ENCODE peak calls at places on chromosomes 1 and 21, in ten cellular contexts. M, I, S, L, E, J, B, F, K and Y are unnamed samples.

GRCh38 chr21:15224346-15225086 is 159.7 kb upstream of the NRIP1 start:
- DNase-seq in M (no peak), I (no peak), S (peak; percentile 72), L (peak; percentile 0), E (peak; percentile 90), J (no peak), B (no peak), F (peak; percentile 86), K (no peak), Y (peak; percentile 100)

GRCh38 chr1:92817986-92818764 is 13.7 kb upstream of the RPL5 start:
- DNase-seq in M (no peak), I (no peak), S (peak; percentile 84), L (no peak), E (no peak), J (no peak), B (peak; percentile 46), F (no peak), K (no peak), Y (peak; percentile 46)

GRCh38 chr21:33539612-33540011 is 2.3 kb downstream of the GART start:
- DNase-seq in M (no peak), I (no peak), S (peak; percentile 91), L (no peak), E (no peak), J (no peak), B (no peak), F (peak; percentile 67), K (no peak), Y (no peak)

GRCh38 chr1:92184632-92185031 is 33.1 kb upstream of the C1orf146 start:
- DNase-seq in M (peak; percentile 11), I (no peak), S (no peak), L (peak; percentile 31), E (peak; percentile 45), J (no peak), B (no peak), F (peak; percentile 89), K (no peak), Y (peak; percentile 82)

GRCh38 chr21:32929633-32930038 is 96.1 kb upstream of the OLIG2 start:
- DNase-seq in M (no peak), I (no peak), S (no peak), L (no peak), E (no peak), J (no peak), B (no peak), F (no peak), K (no peak), Y (no peak)

GRCh38 chr21:33844104-33844889 is 71.3 kb downstream of the ATP5PO start:
- DNase-seq in M (peak; percentile 62), I (no peak), S (no peak), L (no peak), E (no peak), J (no peak), B (no peak), F (no peak), K (no peak), Y (no peak)

GRCh38 chr1:20370628-20371200 is 80.0 kb downstream of the VWA5B1 start:
- DNase-seq in M (peak; percentile 32), I (no peak), S (peak; percentile 29), L (no peak), E (no peak), J (no peak), B (no peak), F (no peak), K (no peak), Y (no peak)

GRCh38 chr1:200741808-200742207 is 3.1 kb downstream of the CAMSAP2 start:
- DNase-seq in M (no peak), I (no peak), S (peak; percentile 43), L (no peak), E (no peak), J (no peak), B (no peak), F (no peak), K (no peak), Y (peak; percentile 25)

GRCh38 chr1:26015358-26015757 is 6.2 kb upstream of the EXTL1 start:
- DNase-seq in M (no peak), I (peak; percentile 72), S (peak; percentile 46), L (no peak), E (no peak), J (no peak), B (peak; percentile 93), F (peak; percentile 56), K (no peak), Y (peak; percentile 51)

GRCh38 chr1:234721476-234722266 is 111.7 kb upstream of the IRF2BP2 start:
- DNase-seq in M (peak; percentile 74), I (peak; percentile 73), S (no peak), L (no peak), E (no peak), J (peak; percentile 71), B (peak; percentile 58), F (peak; percentile 98), K (no peak), Y (peak; percentile 50)
- H3K4me3 ChIP-seq in M (no peak overlapping the region), I (no peak overlapping the region), S (peak overlapping the region; percentile 23), L (no peak overlapping the region), E (no peak overlapping the region), J (no peak overlapping the region), B (no peak overlapping the region), F (no peak overlapping the region), K (no peak overlapping the region), Y (no peak overlapping the region)

GRCh38 chr1:15701784-15702183 is 17.7 kb downstream of the PLEKHM2 start:
- DNase-seq in M (no peak), I (no peak), S (peak; percentile 51), L (no peak), E (no peak), J (no peak), B (no peak), F (no peak), K (no peak), Y (no peak)

GRCh38 chr1:15700510-15700909 is 16.4 kb downstream of the PLEKHM2 start:
- DNase-seq in M (no peak), I (no peak), S (peak; percentile 30), L (no peak), E (no peak), J (no peak), B (no peak), F (peak; percentile 34), K (no peak), Y (no peak)

GRCh38 chr1:15693371-15693770 is 9.3 kb downstream of the PLEKHM2 start:
- DNase-seq in M (no peak), I (no peak), S (no peak), L (no peak), E (no peak), J (no peak), B (no peak), F (no peak), K (no peak), Y (no peak)

GRCh38 chr1:15698201-15698600 is 14.1 kb downstream of the PLEKHM2 start:
- DNase-seq in M (no peak), I (no peak), S (no peak), L (no peak), E (no peak), J (no peak), B (no peak), F (no peak), K (no peak), Y (no peak)

DNA sequence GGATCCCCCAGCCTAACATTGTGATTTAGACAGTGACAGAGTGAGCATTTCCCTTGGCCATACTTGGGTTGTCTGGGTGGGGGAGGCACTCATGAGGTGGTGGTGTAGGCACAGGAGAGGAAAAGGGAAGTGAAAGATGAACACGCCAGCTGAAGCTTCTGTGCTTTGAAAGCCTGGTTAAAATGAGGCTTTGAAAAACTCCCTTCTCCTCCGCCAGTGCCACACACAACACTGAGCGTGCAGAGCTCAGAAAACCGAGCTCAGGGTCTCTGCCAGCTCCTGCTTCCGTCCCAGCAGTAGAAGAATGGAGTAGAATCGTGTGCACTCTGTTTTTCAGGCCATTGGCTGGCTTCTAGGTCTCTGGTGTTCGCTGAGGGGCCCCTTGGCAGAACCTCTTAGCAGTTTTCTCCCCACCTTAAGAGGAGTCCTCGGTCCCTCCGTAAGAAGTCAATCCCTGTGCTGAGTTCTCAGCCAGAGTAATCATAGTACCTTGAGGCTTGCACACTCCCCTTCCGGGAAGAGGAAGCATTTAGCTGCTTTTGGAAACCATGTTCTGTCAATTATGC is 12.9 kb downstream of the PLEKHM2 start:
- DNase-seq in M (no peak), I (peak; percentile 69), S (peak; percentile 70), L (no peak), E (no peak), J (no peak), B (peak; percentile 91), F (no peak), K (no peak), Y (no peak)
- H3K4me3 ChIP-seq in M (no peak overlapping the region), I (no peak overlapping the region), S (no peak overlapping the region), L (no peak overlapping the region), E (no peak overlapping the region), J (no peak overlapping the region), B (peak overlapping the region; percentile 51), F (no peak overlapping the region), K (peak overlapping the region; percentile 61), Y (no peak overlapping the region)

GRCh38 chr21:29477347-29477746 is 178.6 kb downstream of the BACH1 start:
- DNase-seq in M (no peak), I (no peak), S (no peak), L (no peak), E (no peak), J (no peak), B (no peak), F (no peak), K (no peak), Y (no peak)

GRCh38 chr21:29470397-29470796 is 171.7 kb downstream of the BACH1 start:
- DNase-seq in M (no peak), I (no peak), S (no peak), L (no peak), E (no peak), J (no peak), B (no peak), F (peak; percentile 15), K (no peak), Y (no peak)

GRCh38 chr21:29477941-29478340 is 179.2 kb downstream of the BACH1 start:
- DNase-seq in M (peak; percentile 66), I (no peak), S (no peak), L (no peak), E (no peak), J (no peak), B (peak; percentile 83), F (peak; percentile 71), K (no peak), Y (peak; percentile 40)

GRCh38 chr21:29475329-29475728 is 176.6 kb downstream of the BACH1 start:
- DNase-seq in M (no peak), I (no peak), S (no peak), L (no peak), E (no peak), J (no peak), B (no peak), F (no peak), K (no peak), Y (no peak)

DNA sequence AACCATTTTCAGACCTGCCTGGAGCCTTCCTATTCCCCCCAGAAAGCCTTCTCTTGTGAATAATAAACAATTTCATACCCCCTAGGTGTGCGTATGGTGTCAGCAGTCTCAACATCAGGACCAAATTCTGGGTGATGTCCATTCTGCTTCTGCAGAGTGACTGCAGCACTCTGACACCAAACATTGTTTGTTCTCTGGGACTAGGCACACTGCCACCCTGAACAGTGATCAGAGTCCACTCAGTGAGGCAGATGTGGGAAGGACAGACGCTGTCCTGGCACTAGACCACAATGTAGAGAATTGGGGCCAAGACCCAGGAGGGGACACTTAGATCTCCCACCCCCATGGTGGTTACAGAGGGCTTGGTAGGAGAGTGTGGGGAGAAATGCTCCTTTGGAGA is 175.1 kb downstream of the BACH1 start:
- DNase-seq in M (no peak), I (no peak), S (no peak), L (no peak), E (no peak), J (no peak), B (no peak), F (no peak), K (no peak), Y (no peak)
- H3K4me3 ChIP-seq in M (no peak overlapping the region), I (no peak overlapping the region), S (no peak overlapping the region), L (no peak overlapping the region), E (no peak overlapping the region), J (no peak overlapping the region), B (no peak overlapping the region), F (no peak overlapping the region), K (no peak overlapping the region), Y (no peak overlapping the region)

GRCh38 chr1:143643148-143643885 is 328.5 kb downstream of the FAM72C start:
- DNase-seq in M (no peak), I (no peak), S (no peak), L (no peak), E (no peak), J (no peak), B (no peak), F (no peak), K (no peak), Y (no peak)
- H3K4me3 ChIP-seq in M (no peak overlapping the region), I (no peak overlapping the region), S (no peak overlapping the region), L (no peak overlapping the region), E (no peak overlapping the region), J (no peak overlapping the region), B (no peak overlapping the region), F (no peak overlapping the region), K (no peak overlapping the region), Y (no peak overlapping the region)